ENCODE peak calls at places on chromosomes 13 and 19, in eight cellular contexts. One of them, this sample, is unnamed.

GRCh38 chr19:50565984-50566903 is 2.0 kb downstream of the LRRC4B start:
- DNase-seq in chondrocyte: no peak
- DNase-seq in HL-60: no peak
- DNase-seq in choroid plexus epithelial cell: no peak
- DNase-seq in lower leg skin: no peak
- DNase-seq in PC-3: no peak
- DNase-seq in epithelial cell of esophagus: no peak
- DNase-seq in GM13976: peak
- DNase-seq in this sample: peak

GRCh38 chr13:49082653-49083536 is 107.2 kb downstream of the FNDC3A start:
- DNase-seq in lower leg skin: no peak
- DNase-seq in PC-3: no peak
- DNase-seq in epithelial cell of esophagus: peak
- DNase-seq in choroid plexus epithelial cell: peak
- DNase-seq in chondrocyte: no peak
- DNase-seq in HL-60: no peak
- DNase-seq in GM13976: peak
- DNase-seq in this sample: peak

GRCh38 chr13:20492641-20493040 is 33.0 kb downstream of the CRYL1 start:
- DNase-seq in GM13976: peak
- DNase-seq in lower leg skin: no peak
- DNase-seq in HL-60: no peak
- DNase-seq in epithelial cell of esophagus: peak
- DNase-seq in choroid plexus epithelial cell: peak
- DNase-seq in PC-3: peak
- DNase-seq in chondrocyte: no peak
- DNase-seq in this sample: peak

GRCh38 chr19:51365211-51366049 is 758 bp downstream of the ETFB start:
- DNase-seq in lower leg skin: no peak
- DNase-seq in epithelial cell of esophagus: peak
- DNase-seq in PC-3: peak
- DNase-seq in GM13976: no peak
- DNase-seq in choroid plexus epithelial cell: peak
- DNase-seq in HL-60: peak
- DNase-seq in chondrocyte: no peak
- DNase-seq in this sample: no peak

GRCh38 chr13:75876371-75877050 is 240.4 kb downstream of the LMO7 start:
- DNase-seq in chondrocyte: no peak
- DNase-seq in choroid plexus epithelial cell: peak
- DNase-seq in epithelial cell of esophagus: peak
- DNase-seq in GM13976: peak
- DNase-seq in lower leg skin: no peak
- DNase-seq in HL-60: peak
- DNase-seq in PC-3: peak
- DNase-seq in this sample: peak

GRCh38 chr13:93480553-93481106 is 254.0 kb downstream of the GPC6 start:
- DNase-seq in PC-3: peak
- DNase-seq in choroid plexus epithelial cell: peak
- DNase-seq in epithelial cell of esophagus: peak
- DNase-seq in GM13976: no peak
- DNase-seq in chondrocyte: no peak
- DNase-seq in lower leg skin: no peak
- DNase-seq in HL-60: no peak
- DNase-seq in this sample: no peak

GRCh38 chr13:80276371-80277289 is 64.3 kb downstream of the SPRY2 start:
- DNase-seq in PC-3: peak
- DNase-seq in HL-60: no peak
- DNase-seq in chondrocyte: no peak
- DNase-seq in lower leg skin: no peak
- DNase-seq in choroid plexus epithelial cell: peak
- DNase-seq in epithelial cell of esophagus: peak
- DNase-seq in GM13976: no peak
- DNase-seq in this sample: peak

GRCh38 chr13:62760724-62761123 is 1345.1 kb upstream of the PCDH20 start:
- DNase-seq in PC-3: no peak
- DNase-seq in chondrocyte: no peak
- DNase-seq in epithelial cell of esophagus: no peak
- DNase-seq in choroid plexus epithelial cell: no peak
- DNase-seq in HL-60: no peak
- DNase-seq in GM13976: no peak
- DNase-seq in lower leg skin: no peak
- DNase-seq in this sample: no peak

GRCh38 chr13:28590450-28590849 is 68.5 kb upstream of the POMP start:
- DNase-seq in choroid plexus epithelial cell: no peak
- DNase-seq in GM13976: no peak
- DNase-seq in chondrocyte: no peak
- DNase-seq in PC-3: no peak
- DNase-seq in HL-60: peak
- DNase-seq in lower leg skin: no peak
- DNase-seq in epithelial cell of esophagus: no peak
- DNase-seq in this sample: no peak

DNA sequence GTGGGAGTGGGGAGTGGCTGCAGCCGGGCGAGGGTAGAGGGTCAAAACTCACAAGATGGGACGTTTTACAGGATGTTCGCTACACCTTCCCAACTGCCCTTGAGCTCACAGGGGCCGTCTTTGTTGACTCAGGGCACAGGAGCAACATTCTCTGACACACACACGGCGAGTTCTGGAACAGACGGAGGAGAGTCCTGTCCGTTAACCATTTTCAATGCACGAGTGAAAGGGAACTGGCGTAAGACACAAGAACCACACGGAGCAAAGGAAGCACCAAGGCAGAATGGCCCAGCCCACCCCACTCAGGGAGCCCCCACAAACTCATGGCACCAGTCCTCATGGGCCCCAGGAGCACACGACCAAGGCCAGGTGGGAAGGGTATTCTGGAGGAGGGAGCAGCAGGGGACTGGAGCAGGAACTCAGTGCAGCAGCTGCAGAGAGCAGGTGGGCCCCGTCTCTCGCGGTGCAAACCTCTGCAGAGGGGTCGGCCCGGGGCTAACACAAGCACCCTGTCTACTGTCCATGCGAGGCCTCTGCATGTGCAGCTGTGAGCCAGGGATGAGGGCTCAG is 37.9 kb upstream of the ISYNA1 start:
- DNase-seq in HL-60: no peak
- DNase-seq in epithelial cell of esophagus: no peak
- DNase-seq in GM13976: no peak
- DNase-seq in lower leg skin: no peak
- DNase-seq in PC-3: no peak
- DNase-seq in choroid plexus epithelial cell: no peak
- DNase-seq in chondrocyte: no peak
- DNase-seq in this sample: no peak
- TF ChIP-seq CTCF in HL-60: no peak
- TF ChIP-seq CTCF in epithelial cell of esophagus: no peak
- TF ChIP-seq CTCF in GM13976: no peak
- TF ChIP-seq CTCF in lower leg skin: no peak
- TF ChIP-seq CTCF in PC-3: no peak
- TF ChIP-seq CTCF in choroid plexus epithelial cell: no peak
- TF ChIP-seq CTCF in chondrocyte: no peak
- TF ChIP-seq CTCF in this sample: no peak

DNA sequence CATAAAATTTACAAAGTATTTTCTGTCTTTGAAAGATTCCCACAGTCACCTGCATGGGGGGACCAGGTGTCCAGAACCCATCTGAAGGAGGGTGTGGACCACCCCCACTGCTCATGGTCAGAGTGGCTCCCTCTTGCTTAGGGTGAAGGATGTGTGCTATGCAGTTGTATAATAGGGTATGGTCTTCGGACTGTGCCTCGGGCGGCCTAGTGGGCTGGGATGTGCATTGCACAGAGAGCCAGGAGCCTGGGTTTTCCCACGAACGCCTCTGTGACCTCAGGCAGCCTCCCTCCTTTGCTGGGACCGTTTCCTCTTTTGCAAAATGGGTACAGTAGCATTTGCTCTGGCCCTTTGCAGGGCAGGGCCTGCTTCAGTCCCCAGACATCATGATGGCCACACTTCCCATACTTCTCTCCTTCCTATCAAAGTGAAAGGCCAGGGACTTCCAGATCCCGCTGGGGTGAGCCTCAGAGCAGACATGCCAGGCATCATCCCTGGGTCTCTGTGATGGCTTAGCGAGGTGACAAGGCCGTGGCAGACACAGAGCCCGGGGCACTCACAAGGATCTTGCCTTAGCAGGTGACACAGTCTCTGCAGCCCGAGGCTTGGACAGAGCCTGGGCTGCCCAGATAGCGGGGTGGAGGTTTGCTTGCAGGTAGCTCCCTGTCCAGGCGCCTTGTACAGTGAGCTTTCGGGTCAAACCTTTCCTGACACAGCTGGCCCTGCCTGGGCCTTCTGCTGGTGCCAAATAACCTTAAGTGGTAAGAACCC is 59.4 kb upstream of the ZNF536 start:
- DNase-seq in HL-60: no peak
- DNase-seq in epithelial cell of esophagus: no peak
- DNase-seq in choroid plexus epithelial cell: no peak
- DNase-seq in GM13976: no peak
- DNase-seq in chondrocyte: no peak
- DNase-seq in lower leg skin: peak
- DNase-seq in PC-3: no peak
- DNase-seq in this sample: no peak
- TF ChIP-seq CTCF in HL-60: no peak
- TF ChIP-seq CTCF in epithelial cell of esophagus: no peak
- TF ChIP-seq CTCF in choroid plexus epithelial cell: no peak
- TF ChIP-seq CTCF in GM13976: no peak
- TF ChIP-seq CTCF in chondrocyte: no peak
- TF ChIP-seq CTCF in lower leg skin: no peak
- TF ChIP-seq CTCF in PC-3: no peak
- TF ChIP-seq CTCF in this sample: no peak

DNA sequence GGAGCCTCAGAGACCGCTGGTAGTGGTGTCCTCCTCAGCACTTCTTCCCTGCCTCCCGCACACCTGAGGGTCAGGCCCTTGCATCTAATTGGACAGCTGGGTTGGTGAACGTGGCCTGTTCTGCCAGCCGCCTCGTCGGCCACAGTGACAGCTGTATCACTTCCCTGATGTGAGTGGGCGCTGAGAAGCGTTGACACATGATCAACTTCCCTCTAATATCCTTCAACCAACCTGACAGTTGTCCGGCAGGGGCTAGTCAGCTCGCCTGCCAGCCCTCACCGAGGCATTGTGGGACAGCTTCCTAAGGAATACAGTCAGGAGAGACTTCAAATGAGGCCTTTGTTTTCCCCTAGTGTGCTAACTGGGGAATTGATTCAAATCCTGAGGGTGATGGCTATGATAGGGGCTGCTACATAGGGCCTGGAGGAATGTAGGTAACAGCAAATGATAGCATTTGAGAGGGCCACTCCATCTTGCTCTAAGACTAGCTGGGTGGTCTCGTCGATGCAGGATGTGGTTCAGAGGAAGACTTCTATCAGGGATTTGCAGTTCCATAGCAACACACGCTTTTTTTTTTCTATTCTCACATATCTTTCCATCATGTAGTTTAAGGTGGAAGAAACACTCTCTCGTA is 230.8 kb downstream of the TSHZ3 start:
- DNase-seq in epithelial cell of esophagus: no peak
- DNase-seq in chondrocyte: no peak
- DNase-seq in PC-3: no peak
- DNase-seq in HL-60: no peak
- DNase-seq in choroid plexus epithelial cell: no peak
- DNase-seq in lower leg skin: peak
- DNase-seq in GM13976: no peak
- DNase-seq in this sample: no peak
- TF ChIP-seq CTCF in epithelial cell of esophagus: no peak
- TF ChIP-seq CTCF in chondrocyte: no peak
- TF ChIP-seq CTCF in PC-3: no peak
- TF ChIP-seq CTCF in HL-60: no peak
- TF ChIP-seq CTCF in choroid plexus epithelial cell: no peak
- TF ChIP-seq CTCF in lower leg skin: no peak
- TF ChIP-seq CTCF in GM13976: no peak
- TF ChIP-seq CTCF in this sample: no peak

DNA sequence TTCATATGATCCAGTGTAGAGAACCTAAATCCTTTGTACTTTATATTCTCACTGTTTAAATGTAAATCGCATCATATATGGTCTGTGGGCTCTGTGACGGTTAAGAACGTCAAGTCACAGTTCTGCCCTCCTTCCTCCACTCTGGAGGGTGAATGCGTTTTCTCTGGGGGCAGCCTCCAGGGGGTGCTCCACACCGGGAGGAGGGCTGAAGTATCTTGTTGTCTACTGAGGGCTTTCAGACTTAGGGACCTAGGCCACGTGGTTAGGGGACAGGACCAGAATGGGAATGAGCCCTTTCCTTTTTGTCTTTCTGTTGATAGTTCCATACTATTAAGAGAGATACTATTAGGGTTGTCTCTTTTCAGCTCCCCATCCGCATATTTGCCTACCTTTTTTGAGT is 504.9 kb downstream of the FGF9 start:
- DNase-seq in PC-3: no peak
- DNase-seq in GM13976: no peak
- DNase-seq in chondrocyte: no peak
- DNase-seq in HL-60: no peak
- DNase-seq in lower leg skin: no peak
- DNase-seq in epithelial cell of esophagus: no peak
- DNase-seq in choroid plexus epithelial cell: no peak
- DNase-seq in this sample: no peak
- TF ChIP-seq CTCF in PC-3: no peak
- TF ChIP-seq CTCF in GM13976: no peak
- TF ChIP-seq CTCF in chondrocyte: no peak
- TF ChIP-seq CTCF in HL-60: no peak
- TF ChIP-seq CTCF in lower leg skin: no peak
- TF ChIP-seq CTCF in epithelial cell of esophagus: no peak
- TF ChIP-seq CTCF in choroid plexus epithelial cell: no peak
- TF ChIP-seq CTCF in this sample: no peak

GRCh38 chr13:26041476-26041875 is 10.3 kb downstream of the SHISA2 start:
- DNase-seq in chondrocyte: no peak
- DNase-seq in PC-3: no peak
- DNase-seq in choroid plexus epithelial cell: no peak
- DNase-seq in HL-60: no peak
- DNase-seq in lower leg skin: no peak
- DNase-seq in epithelial cell of esophagus: no peak
- DNase-seq in GM13976: no peak
- DNase-seq in this sample: no peak

GRCh38 chr13:26036383-26036782 is 15.4 kb downstream of the SHISA2 start:
- DNase-seq in chondrocyte: no peak
- DNase-seq in lower leg skin: no peak
- DNase-seq in GM13976: no peak
- DNase-seq in choroid plexus epithelial cell: no peak
- DNase-seq in epithelial cell of esophagus: no peak
- DNase-seq in PC-3: no peak
- DNase-seq in HL-60: no peak
- DNase-seq in this sample: no peak

GRCh38 chr13:26034018-26034417 is 17.8 kb downstream of the SHISA2 start:
- DNase-seq in chondrocyte: no peak
- DNase-seq in GM13976: no peak
- DNase-seq in epithelial cell of esophagus: no peak
- DNase-seq in HL-60: no peak
- DNase-seq in lower leg skin: no peak
- DNase-seq in choroid plexus epithelial cell: no peak
- DNase-seq in PC-3: no peak
- DNase-seq in this sample: no peak

GRCh38 chr13:26038931-26039475 is 12.8 kb downstream of the SHISA2 start:
- DNase-seq in lower leg skin: no peak
- DNase-seq in HL-60: no peak
- DNase-seq in GM13976: no peak
- DNase-seq in chondrocyte: no peak
- DNase-seq in PC-3: no peak
- DNase-seq in choroid plexus epithelial cell: no peak
- DNase-seq in epithelial cell of esophagus: no peak
- DNase-seq in this sample: no peak

DNA sequence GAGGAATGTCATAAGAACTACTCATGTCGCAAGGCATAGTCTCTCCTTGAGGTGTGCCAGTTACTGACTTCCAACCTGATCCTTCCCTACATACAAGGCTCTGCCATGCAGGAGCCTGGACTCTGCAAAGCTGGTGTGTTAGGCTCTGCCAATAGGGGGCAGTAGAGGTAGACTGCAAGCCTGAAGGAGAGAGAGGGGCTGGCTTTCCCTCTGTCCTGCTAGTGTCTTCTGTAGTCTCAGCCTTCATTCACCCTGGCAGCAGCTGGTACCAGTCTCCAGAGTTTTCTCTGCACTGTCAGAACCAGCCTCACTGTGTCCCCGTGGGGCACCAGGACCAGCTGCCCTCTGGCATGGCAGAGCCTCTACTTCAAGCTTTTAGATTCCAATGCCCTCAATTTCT is 14.5 kb downstream of the SHISA2 start:
- DNase-seq in chondrocyte: no peak
- DNase-seq in GM13976: no peak
- DNase-seq in epithelial cell of esophagus: peak
- DNase-seq in choroid plexus epithelial cell: peak
- DNase-seq in HL-60: no peak
- DNase-seq in lower leg skin: no peak
- DNase-seq in PC-3: peak
- DNase-seq in this sample: no peak
- TF ChIP-seq CTCF in chondrocyte: peak
- TF ChIP-seq CTCF in GM13976: peak
- TF ChIP-seq CTCF in epithelial cell of esophagus: peak
- TF ChIP-seq CTCF in choroid plexus epithelial cell: peak
- TF ChIP-seq CTCF in HL-60: no peak
- TF ChIP-seq CTCF in lower leg skin: no peak
- TF ChIP-seq CTCF in PC-3: peak
- TF ChIP-seq CTCF in this sample: peak